ENCODE peak calls at places on chromosome 7, in six cellular contexts. H is PC-3, E is suprapubic skin, Z is PC-9, N is left lung, I is ovary. M is an unnamed sample. For H3K4me1 and H3K9me3, the result is how much of the 10 kb centered on the place peaks cover.

GRCh38 chr7:94298943-94299342 is 95.8 kb upstream of the COL1A2 start:
- DNase-seq in H (no peak), E (no peak), Z (no peak), N (no peak), I (no peak), M (no peak)

GRCh38 chr7:43303740-43304241 is 191.3 kb downstream of the HECW1 start:
- DNase-seq in H (no peak), E (no peak), Z (no peak), N (no peak), I (no peak), M (no peak)

GRCh38 chr7:143347950-143348349 is 14.6 kb downstream of the FAM131B start:
- DNase-seq in H (no peak), E (no peak), Z (no peak), N (no peak), I (no peak), M (no peak)

GRCh38 chr7:127667017-127667670 is 15.2 kb downstream of the SND1 start:
- DNase-seq in H (peak), E (no peak), Z (no peak), N (no peak), I (no peak), M (no peak)

GRCh38 chr7:129041142-129041928 is 13.6 kb downstream of the TNPO3 start:
- DNase-seq in H (no peak), E (no peak), Z (no peak), N (no peak), I (no peak), M (no peak)

GRCh38 chr7:218896-219580 is 26.7 kb downstream of the FAM20C start:
- DNase-seq in H (no peak), E (no peak), Z (no peak), N (no peak), I (no peak), M (no peak)

GRCh38 chr7:11767148-11767547 is 64.8 kb downstream of the THSD7A start:
- DNase-seq in H (no peak), E (no peak), Z (no peak), N (no peak), I (no peak), M (no peak)

GRCh38 chr7:139231513-139232376 is 708 bp downstream of the UBN2 start:
- DNase-seq in H (peak), E (peak), Z (peak), N (peak), I (peak), M (no peak)

GRCh38 chr7:137877301-137877700 is 30.5 kb upstream of the DGKI start:
- DNase-seq in H (no peak), E (no peak), Z (no peak), N (no peak), I (no peak), M (no peak)

GRCh38 chr7:18497082-18497481 is 1.5 kb downstream of the HDAC9 start:
- DNase-seq in H (no peak), E (no peak), Z (no peak), N (no peak), I (no peak), M (no peak)

GRCh38 chr7:18496336-18496700 is 769 bp downstream of the HDAC9 start:
- DNase-seq in H (no peak), E (no peak), Z (no peak), N (no peak), I (no peak), M (no peak)

GRCh38 chr7:18499407-18500197 is 4.1 kb downstream of the HDAC9 start:
- DNase-seq in H (peak), E (no peak), Z (no peak), N (no peak), I (no peak), M (no peak)

GRCh38 chr7:18497800-18498199 is 2.3 kb downstream of the HDAC9 start:
- DNase-seq in H (no peak), E (no peak), Z (no peak), N (no peak), I (no peak), M (no peak)

DNA sequence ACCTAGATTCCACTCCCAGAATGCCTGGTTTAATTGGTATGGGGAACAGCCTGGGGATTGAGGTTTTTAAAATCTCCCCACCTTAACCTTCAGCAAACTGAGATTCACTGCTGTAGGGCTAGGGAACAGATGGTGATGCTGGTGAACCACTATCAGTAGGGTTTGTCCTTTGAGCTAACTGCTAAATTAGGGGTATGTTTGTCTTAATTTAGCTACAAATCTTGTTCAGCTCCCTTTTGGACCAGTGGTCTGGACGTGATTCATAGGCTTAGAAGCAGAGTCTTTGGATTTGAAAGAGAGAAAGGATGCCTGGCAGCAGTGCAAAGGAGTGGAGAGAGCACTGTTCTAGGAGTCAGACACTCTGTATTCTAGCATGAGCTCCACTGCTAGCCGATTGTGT is 2.8 kb downstream of the HDAC9 start:
- DNase-seq in H (no peak), E (no peak), Z (no peak), N (no peak), I (no peak), M (no peak)
- H3K4me3 ChIP-seq in H (no peak), E (no peak), Z (no peak), N (no peak), I (no peak), M (no peak)

GRCh38 chr7:108287857-108288256 is 157.7 kb upstream of the LAMB4 start:
- DNase-seq in H (no peak), E (no peak), Z (no peak), N (no peak), I (no peak), M (no peak)
- H3K4me1 ChIP-seq in H (under half), E (under half), Z (under half), N (under half), I (under half), M (under half)

GRCh38 chr7:157926107-157926506 is 589.3 kb downstream of the DNAJB6 start:
- DNase-seq in H (no peak), E (no peak), Z (no peak), N (no peak), I (no peak), M (no peak)

GRCh38 chr7:157923903-157924630 is 587.3 kb downstream of the DNAJB6 start:
- DNase-seq in H (no peak), E (no peak), Z (no peak), N (no peak), I (no peak), M (no peak)

GRCh38 chr7:157927313-157927925 is 590.6 kb downstream of the DNAJB6 start:
- DNase-seq in H (no peak), E (no peak), Z (no peak), N (no peak), I (no peak), M (peak)

GRCh38 chr7:157926521-157927167 is 589.8 kb downstream of the DNAJB6 start:
- DNase-seq in H (no peak), E (no peak), Z (no peak), N (no peak), I (no peak), M (peak)

GRCh38 chr7:157925383-157925875 is 588.6 kb downstream of the DNAJB6 start:
- DNase-seq in H (no peak), E (no peak), Z (no peak), N (no peak), I (no peak), M (peak)
- H3K9me3 ChIP-seq in H (under half), E (under half), Z (under half), N (under half), I (under half), M (under half)

GRCh38 chr7:27198138-27198841 is 1.6 kb downstream of the HOXA13 start:
- DNase-seq in H (peak), E (peak), Z (no peak), N (peak), I (no peak), M (no peak)
- H3K4me3 ChIP-seq in H (peak), E (peak), Z (no peak), N (no peak), I (peak), M (peak)

GRCh38 chr7:47577351-47577919 is 4.5 kb downstream of the TNS3 start:
- DNase-seq in H (no peak), E (no peak), Z (no peak), N (no peak), I (no peak), M (no peak)
- H3K4me1 ChIP-seq in H (half or more), E (half or more), Z (half or more), N (half or more), I (under half), M (half or more)

GRCh38 chr7:148330124-148330818 is 260.3 kb upstream of the C7orf33 start:
- DNase-seq in H (no peak), E (no peak), Z (no peak), N (no peak), I (no peak), M (no peak)

GRCh38 chr7:148327379-148327778 is 263.2 kb upstream of the C7orf33 start:
- DNase-seq in H (peak), E (no peak), Z (no peak), N (no peak), I (no peak), M (no peak)

GRCh38 chr7:148330822-148331221 is 259.7 kb upstream of the C7orf33 start:
- DNase-seq in H (no peak), E (no peak), Z (no peak), N (no peak), I (no peak), M (no peak)

GRCh38 chr7:148332191-148332590 is 258.4 kb upstream of the C7orf33 start:
- DNase-seq in H (peak), E (no peak), Z (no peak), N (no peak), I (no peak), M (no peak)

GRCh38 chr7:148328906-148329305 is 261.7 kb upstream of the C7orf33 start:
- DNase-seq in H (no peak), E (no peak), Z (no peak), N (no peak), I (no peak), M (no peak)
- H3K9me3 ChIP-seq in H (under half), E (under half), Z (under half), N (under half), I (under half), M (under half)

M was measured in vagina.